ENCODE peak calls at places on chromosome 6, in five cellular contexts. One of them, this sample, is unnamed.

GRCh38 chr6:82362868-82363267 is 749 bp upstream of the TPBG start:
- DNase-seq in K562: no peak
- DNase-seq in kidney: no peak
- DNase-seq in left ventricle myocardium inferior: no peak
- DNase-seq in effector memory CD4-positive, alpha-beta T cell: no peak
- DNase-seq in this sample: no peak

GRCh38 chr6:108446629-108447150 is 114.0 kb upstream of the FOXO3 start:
- DNase-seq in K562: peak; percentile 5
- DNase-seq in kidney: no peak
- DNase-seq in left ventricle myocardium inferior: no peak
- DNase-seq in effector memory CD4-positive, alpha-beta T cell: no peak
- DNase-seq in this sample: no peak

GRCh38 chr6:33320315-33321181 is 3.0 kb upstream of the ZBTB22 start:
- DNase-seq in K562: peak; percentile 77
- DNase-seq in kidney: no peak
- DNase-seq in left ventricle myocardium inferior: peak; percentile 63
- DNase-seq in effector memory CD4-positive, alpha-beta T cell: no peak
- DNase-seq in this sample: no peak

GRCh38 chr6:5234869-5235268 is 25.9 kb downstream of the LYRM4 start:
- DNase-seq in K562: no peak
- DNase-seq in kidney: no peak
- DNase-seq in left ventricle myocardium inferior: no peak
- DNase-seq in effector memory CD4-positive, alpha-beta T cell: no peak
- DNase-seq in this sample: no peak

GRCh38 chr6:7891098-7891872 is 19.3 kb downstream of the TXNDC5 start:
- DNase-seq in K562: no peak
- DNase-seq in kidney: no peak
- DNase-seq in left ventricle myocardium inferior: no peak
- DNase-seq in effector memory CD4-positive, alpha-beta T cell: no peak
- DNase-seq in this sample: no peak

GRCh38 chr6:79604583-79605037 is 26.5 kb upstream of the SH3BGRL2 start:
- DNase-seq in K562: peak; percentile 87
- DNase-seq in kidney: no peak
- DNase-seq in left ventricle myocardium inferior: no peak
- DNase-seq in effector memory CD4-positive, alpha-beta T cell: no peak
- DNase-seq in this sample: no peak

GRCh38 chr6:155224618-155225017 is 39.2 kb upstream of the CLDN20 start:
- DNase-seq in K562: no peak
- DNase-seq in kidney: no peak
- DNase-seq in left ventricle myocardium inferior: no peak
- DNase-seq in effector memory CD4-positive, alpha-beta T cell: no peak
- DNase-seq in this sample: no peak

GRCh38 chr6:150211700-150212615 is 69.1 kb downstream of the PPP1R14C start:
- DNase-seq in K562: peak; percentile 27
- DNase-seq in kidney: no peak
- DNase-seq in left ventricle myocardium inferior: no peak
- DNase-seq in effector memory CD4-positive, alpha-beta T cell: no peak
- DNase-seq in this sample: no peak

GRCh38 chr6:16776394-16777017 is 15.2 kb upstream of the ATXN1 start:
- DNase-seq in K562: no peak
- DNase-seq in kidney: no peak
- DNase-seq in left ventricle myocardium inferior: no peak
- DNase-seq in effector memory CD4-positive, alpha-beta T cell: no peak
- DNase-seq in this sample: no peak

GRCh38 chr6:141580988-141581387 is 551.7 kb upstream of the GJE1 start:
- DNase-seq in K562: no peak
- DNase-seq in kidney: no peak
- DNase-seq in left ventricle myocardium inferior: no peak
- DNase-seq in effector memory CD4-positive, alpha-beta T cell: no peak
- DNase-seq in this sample: no peak

GRCh38 chr6:33731751-33732282 is 14.9 kb downstream of the IP6K3 start:
- DNase-seq in K562: no peak
- DNase-seq in kidney: no peak
- DNase-seq in left ventricle myocardium inferior: no peak
- DNase-seq in effector memory CD4-positive, alpha-beta T cell: no peak
- DNase-seq in this sample: no peak

GRCh38 chr6:114272582-114272981 is 70.2 kb downstream of the HS3ST5 start:
- DNase-seq in K562: no peak
- DNase-seq in kidney: no peak
- DNase-seq in left ventricle myocardium inferior: no peak
- DNase-seq in effector memory CD4-positive, alpha-beta T cell: no peak
- DNase-seq in this sample: no peak

GRCh38 chr6:11429577-11429976 is 108.0 kb upstream of the TMEM170B start:
- DNase-seq in K562: no peak
- DNase-seq in kidney: no peak
- DNase-seq in left ventricle myocardium inferior: no peak
- DNase-seq in effector memory CD4-positive, alpha-beta T cell: no peak
- DNase-seq in this sample: no peak

GRCh38 chr6:30007132-30007764 is 53.8 kb upstream of the POLR1H start:
- DNase-seq in K562: no peak
- DNase-seq in kidney: peak; percentile 79
- DNase-seq in left ventricle myocardium inferior: peak; percentile 25
- DNase-seq in effector memory CD4-positive, alpha-beta T cell: no peak
- DNase-seq in this sample: peak; percentile 10

GRCh38 chr6:71190809-71191208 is 97.8 kb upstream of the OGFRL1 start:
- DNase-seq in K562: no peak
- DNase-seq in kidney: no peak
- DNase-seq in left ventricle myocardium inferior: no peak
- DNase-seq in effector memory CD4-positive, alpha-beta T cell: no peak
- DNase-seq in this sample: peak; percentile 16

GRCh38 chr6:35044145-35044745 is 96.9 kb downstream of the TCP11 start:
- DNase-seq in K562: no peak
- DNase-seq in kidney: no peak
- DNase-seq in left ventricle myocardium inferior: no peak
- DNase-seq in effector memory CD4-positive, alpha-beta T cell: no peak
- DNase-seq in this sample: no peak

GRCh38 chr6:113362542-113363430 is 494.4 kb upstream of the MARCKS start:
- DNase-seq in K562: peak; percentile 15
- DNase-seq in kidney: no peak
- DNase-seq in left ventricle myocardium inferior: no peak
- DNase-seq in effector memory CD4-positive, alpha-beta T cell: no peak
- DNase-seq in this sample: no peak

GRCh38 chr6:68876792-68877493 is 241.9 kb downstream of the ADGRB3 start:
- DNase-seq in K562: peak; percentile 39
- DNase-seq in kidney: no peak
- DNase-seq in left ventricle myocardium inferior: no peak
- DNase-seq in effector memory CD4-positive, alpha-beta T cell: no peak
- DNase-seq in this sample: no peak

GRCh38 chr6:13303668-13304017 is 24.7 kb downstream of the TBC1D7 start:
- DNase-seq in K562: peak; percentile 32
- DNase-seq in kidney: no peak
- DNase-seq in left ventricle myocardium inferior: peak; percentile 83
- DNase-seq in effector memory CD4-positive, alpha-beta T cell: no peak
- DNase-seq in this sample: no peak

DNA sequence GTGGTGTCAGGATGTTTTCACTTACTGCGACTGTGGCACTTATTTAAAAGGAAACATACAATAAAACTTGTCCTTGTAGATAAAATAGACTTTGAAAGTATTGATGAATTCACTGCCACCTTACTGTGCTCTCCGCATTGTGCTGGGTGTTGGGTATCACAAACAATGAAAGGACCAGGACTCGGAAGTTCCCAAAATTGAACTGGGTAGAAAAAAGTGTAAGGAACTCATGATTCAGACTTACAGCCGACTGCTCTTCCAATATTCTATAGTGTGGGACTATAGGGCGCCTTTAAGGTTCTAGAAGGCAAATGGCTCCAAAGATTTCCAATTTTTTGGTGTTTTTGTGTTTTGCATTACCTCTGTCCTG is 32.0 kb upstream of the ID4 start:
- DNase-seq in K562: no peak
- DNase-seq in kidney: no peak
- DNase-seq in left ventricle myocardium inferior: no peak
- DNase-seq in effector memory CD4-positive, alpha-beta T cell: no peak
- DNase-seq in this sample: no peak
- H3K4me3 ChIP-seq in K562: peak overlapping the region; percentile 53
- H3K4me3 ChIP-seq in kidney: peak overlapping the region; percentile 60
- H3K4me3 ChIP-seq in left ventricle myocardium inferior: peak overlapping the region; percentile 71
- H3K4me3 ChIP-seq in effector memory CD4-positive, alpha-beta T cell: no peak overlapping the region
- H3K4me3 ChIP-seq in this sample: no peak overlapping the region

DNA sequence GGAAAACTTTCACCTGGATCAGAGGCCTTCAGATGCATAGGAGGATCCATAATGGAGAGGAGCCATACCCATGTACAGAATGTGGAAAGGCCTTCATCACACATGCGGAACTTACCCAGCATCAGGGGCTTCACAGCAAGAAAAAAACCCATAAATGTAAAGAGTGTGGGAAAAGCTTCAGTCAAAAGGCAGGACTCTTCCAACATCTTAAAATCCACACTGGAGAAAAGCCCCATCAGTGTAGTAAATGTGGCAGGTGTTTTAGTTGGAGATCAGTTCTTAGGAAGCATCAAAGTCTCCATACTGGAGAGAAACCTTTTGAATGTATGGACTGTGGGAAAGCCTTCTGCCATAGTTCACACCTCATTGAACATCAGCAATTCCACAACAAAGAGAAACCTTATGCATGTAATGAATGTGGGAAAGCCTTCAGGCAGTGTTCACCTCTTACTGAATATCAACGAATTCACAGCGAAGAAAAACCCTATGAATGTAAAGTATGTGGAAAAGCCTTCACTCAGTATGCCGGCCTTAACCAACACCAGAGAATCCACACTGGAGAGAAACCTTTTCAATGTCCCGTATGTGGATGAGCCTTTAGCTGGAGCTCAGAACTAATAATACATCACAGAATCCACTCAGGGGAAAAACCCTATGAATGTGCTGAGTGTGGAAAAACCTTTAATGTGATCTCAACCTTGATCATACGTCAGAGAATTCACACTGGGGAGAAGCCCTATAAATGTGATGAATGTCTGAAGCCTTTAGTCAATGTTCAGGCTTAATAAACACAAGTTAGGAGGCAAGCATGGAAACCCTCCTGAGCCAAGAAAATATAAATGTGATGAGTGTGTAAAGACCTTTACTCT is 36.7 kb upstream of the ZSCAN9 start:
- DNase-seq in K562: no peak
- DNase-seq in kidney: no peak
- DNase-seq in left ventricle myocardium inferior: no peak
- DNase-seq in effector memory CD4-positive, alpha-beta T cell: no peak
- DNase-seq in this sample: no peak
- H3K9me3 ChIP-seq in K562: peaks cover 27% of the 10 kb centered on the region
- H3K9me3 ChIP-seq in kidney: peaks cover 38% of the 10 kb centered on the region
- H3K9me3 ChIP-seq in left ventricle myocardium inferior: peaks cover 100% of the 10 kb centered on the region
- H3K9me3 ChIP-seq in effector memory CD4-positive, alpha-beta T cell: peaks cover 24% of the 10 kb centered on the region
- H3K9me3 ChIP-seq in this sample: peaks cover 19% of the 10 kb centered on the region

GRCh38 chr6:43814865-43815264 is 44.9 kb downstream of the VEGFA start:
- DNase-seq in K562: no peak
- DNase-seq in kidney: no peak
- DNase-seq in left ventricle myocardium inferior: no peak
- DNase-seq in effector memory CD4-positive, alpha-beta T cell: no peak
- DNase-seq in this sample: no peak

GRCh38 chr6:43817192-43817591 is 47.2 kb downstream of the VEGFA start:
- DNase-seq in K562: peak; percentile 71
- DNase-seq in kidney: no peak
- DNase-seq in left ventricle myocardium inferior: peak; percentile 52
- DNase-seq in effector memory CD4-positive, alpha-beta T cell: no peak
- DNase-seq in this sample: no peak

GRCh38 chr6:43812850-43813584 is 43.0 kb downstream of the VEGFA start:
- DNase-seq in K562: no peak
- DNase-seq in kidney: no peak
- DNase-seq in left ventricle myocardium inferior: no peak
- DNase-seq in effector memory CD4-positive, alpha-beta T cell: no peak
- DNase-seq in this sample: no peak

GRCh38 chr6:43811101-43812099 is 41.4 kb downstream of the VEGFA start:
- DNase-seq in K562: peak; percentile 41
- DNase-seq in kidney: no peak
- DNase-seq in left ventricle myocardium inferior: no peak
- DNase-seq in effector memory CD4-positive, alpha-beta T cell: no peak
- DNase-seq in this sample: no peak

DNA sequence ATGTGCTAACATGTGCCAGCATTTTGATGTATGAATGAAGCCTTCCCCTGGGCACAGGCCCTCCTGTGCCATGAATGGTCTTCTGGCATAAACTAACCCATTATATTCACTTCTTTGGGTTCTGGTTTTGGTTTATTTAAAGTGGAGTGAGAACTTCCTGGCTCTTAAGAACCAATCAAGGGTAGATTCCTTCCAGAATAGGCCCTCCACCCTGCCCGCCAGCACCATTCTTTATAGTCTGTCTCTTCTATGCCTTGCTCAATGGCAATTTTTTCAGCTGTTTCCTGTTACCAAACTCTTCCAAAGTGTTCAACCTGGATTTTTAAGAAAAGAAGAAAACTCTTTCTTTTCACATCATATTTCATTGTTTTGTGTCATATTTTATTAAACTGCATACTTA is 44.1 kb downstream of the VEGFA start:
- DNase-seq in K562: no peak
- DNase-seq in kidney: no peak
- DNase-seq in left ventricle myocardium inferior: no peak
- DNase-seq in effector memory CD4-positive, alpha-beta T cell: no peak
- DNase-seq in this sample: no peak
- H3K4me1 ChIP-seq in K562: peaks cover 5% of the 10 kb centered on the region
- H3K4me1 ChIP-seq in kidney: peaks cover 5% of the 10 kb centered on the region
- H3K4me1 ChIP-seq in left ventricle myocardium inferior: no peaks in the 10 kb centered on the region
- H3K4me1 ChIP-seq in effector memory CD4-positive, alpha-beta T cell: no peaks in the 10 kb centered on the region
- H3K4me1 ChIP-seq in this sample: peaks cover 5% of the 10 kb centered on the region

GRCh38 chr6:31733734-31734133 is 2.6 kb downstream of the CLIC1 start:
- DNase-seq in K562: no peak
- DNase-seq in kidney: no peak
- DNase-seq in left ventricle myocardium inferior: no peak
- DNase-seq in effector memory CD4-positive, alpha-beta T cell: no peak
- DNase-seq in this sample: no peak
- H3K4me3 ChIP-seq in K562: peak overlapping the region; percentile 77
- H3K4me3 ChIP-seq in kidney: peak overlapping the region; percentile 100
- H3K4me3 ChIP-seq in left ventricle myocardium inferior: peak overlapping the region; percentile 83
- H3K4me3 ChIP-seq in effector memory CD4-positive, alpha-beta T cell: no peak overlapping the region
- H3K4me3 ChIP-seq in this sample: peak overlapping the region; percentile 95

GRCh38 chr6:9455794-9456193 is 959.1 kb downstream of the TFAP2A start:
- DNase-seq in K562: no peak
- DNase-seq in kidney: no peak
- DNase-seq in left ventricle myocardium inferior: no peak
- DNase-seq in effector memory CD4-positive, alpha-beta T cell: no peak
- DNase-seq in this sample: no peak

GRCh38 chr6:9463311-9463710 is 951.6 kb downstream of the TFAP2A start:
- DNase-seq in K562: no peak
- DNase-seq in kidney: no peak
- DNase-seq in left ventricle myocardium inferior: no peak
- DNase-seq in effector memory CD4-positive, alpha-beta T cell: no peak
- DNase-seq in this sample: no peak

GRCh38 chr6:9461161-9461560 is 953.7 kb downstream of the TFAP2A start:
- DNase-seq in K562: no peak
- DNase-seq in kidney: no peak
- DNase-seq in left ventricle myocardium inferior: no peak
- DNase-seq in effector memory CD4-positive, alpha-beta T cell: no peak
- DNase-seq in this sample: no peak

GRCh38 chr6:9456241-9456658 is 958.6 kb downstream of the TFAP2A start:
- DNase-seq in K562: no peak
- DNase-seq in kidney: peak; percentile 18
- DNase-seq in left ventricle myocardium inferior: no peak
- DNase-seq in effector memory CD4-positive, alpha-beta T cell: no peak
- DNase-seq in this sample: no peak

DNA sequence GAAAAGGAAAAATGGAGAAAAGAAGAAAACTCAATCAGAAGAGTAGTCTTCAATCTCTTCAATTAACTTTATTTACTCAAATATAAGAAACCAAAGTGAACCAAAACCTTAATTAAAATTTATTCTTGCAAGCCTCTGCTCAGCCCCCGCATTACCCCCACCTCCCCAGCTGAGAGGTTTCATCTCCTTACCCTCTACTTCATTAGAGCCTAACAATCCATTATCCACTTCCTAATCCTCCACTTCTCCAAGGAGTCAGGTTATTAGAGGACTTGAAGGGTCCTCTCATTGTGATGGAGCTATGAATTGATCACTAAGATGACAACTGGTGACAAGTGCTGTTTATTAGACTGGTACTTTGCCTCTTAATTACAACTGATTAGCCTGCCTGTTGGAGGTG is 956.5 kb downstream of the TFAP2A start:
- DNase-seq in K562: no peak
- DNase-seq in kidney: no peak
- DNase-seq in left ventricle myocardium inferior: no peak
- DNase-seq in effector memory CD4-positive, alpha-beta T cell: no peak
- DNase-seq in this sample: no peak
- H3K9me3 ChIP-seq in K562: no peaks in the 10 kb centered on the region
- H3K9me3 ChIP-seq in kidney: no peaks in the 10 kb centered on the region
- H3K9me3 ChIP-seq in left ventricle myocardium inferior: no peaks in the 10 kb centered on the region
- H3K9me3 ChIP-seq in effector memory CD4-positive, alpha-beta T cell: no peaks in the 10 kb centered on the region
- H3K9me3 ChIP-seq in this sample: no peaks in the 10 kb centered on the region

This sample was measured in CD4-positive, alpha-beta memory T cell.